ENCODE peak calls at places on chromosomes 3 and 15, in nine cellular contexts. X is body of pancreas, F is heart left ventricle, O is tibial nerve, L is A549, U is ovary, I is IMR-90, P is transverse colon, K is endothelial cell of umbilical vein. M is an unnamed sample.

GRCh38 chr15:81939604-81940440 is 106.0 kb downstream of the MEX3B start:
- DNase-seq in U (no peak), L (peak; percentile 65), P (no peak), F (no peak), X (no peak), O (no peak), I (peak; percentile 81), K (peak; percentile 65), M (no peak)

GRCh38 chr3:65831733-65832425 is 206.8 kb downstream of the MAGI1 start:
- DNase-seq in K (no peak), P (no peak), U (no peak), F (no peak), I (peak; percentile 40), X (no peak), L (no peak), O (no peak), M (peak; percentile 65)

GRCh38 chr3:148737104-148737525 is 39.4 kb downstream of the AGTR1 start:
- DNase-seq in P (no peak), K (no peak), O (no peak), U (no peak), F (no peak), I (peak; percentile 6), X (peak; percentile 24), L (peak; percentile 64), M (peak; percentile 38)

GRCh38 chr15:41262571-41262970 is 31.5 kb downstream of the CHP1 start:
- DNase-seq in U (no peak), X (no peak), F (no peak), L (no peak), I (no peak), K (no peak), P (no peak), O (no peak), M (no peak)

GRCh38 chr3:45417949-45418847 is 29.8 kb downstream of the LARS2 start:
- DNase-seq in I (no peak), P (peak; percentile 34), F (no peak), X (no peak), O (no peak), K (no peak), L (no peak), U (no peak), M (no peak)

GRCh38 chr3:21893250-21893649 is 142.2 kb upstream of the ZNF385D start:
- DNase-seq in F (no peak), O (no peak), L (no peak), I (peak; percentile 17), X (no peak), K (no peak), P (no peak), U (no peak), M (no peak)

GRCh38 chr3:44680921-44681455 is 31.5 kb upstream of the ZNF502 start:
- DNase-seq in K (no peak), P (no peak), U (no peak), L (no peak), I (no peak), F (no peak), O (no peak), X (no peak), M (no peak)

GRCh38 chr3:185070491-185071335 is 82.1 kb downstream of the C3orf70 start:
- DNase-seq in I (peak; percentile 25), L (peak; percentile 39), F (no peak), O (no peak), U (no peak), X (no peak), K (peak; percentile 18), P (peak; percentile 72), M (no peak)

GRCh38 chr3:173920386-173920785 is 522.8 kb downstream of the NLGN1 start:
- DNase-seq in I (peak; percentile 11), L (no peak), F (no peak), P (no peak), U (no peak), X (no peak), O (no peak), K (peak; percentile 36), M (no peak)

GRCh38 chr15:44568338-44568737 is 31.4 kb downstream of the EIF3J start:
- DNase-seq in I (no peak), X (no peak), L (no peak), F (no peak), P (no peak), K (no peak), U (no peak), O (no peak), M (no peak)

GRCh38 chr15:44566176-44566575 is 29.2 kb downstream of the EIF3J start:
- DNase-seq in L (no peak), F (no peak), O (no peak), P (no peak), X (no peak), K (no peak), I (no peak), U (no peak), M (no peak)

GRCh38 chr15:44569316-44569715 is 32.4 kb downstream of the EIF3J start:
- DNase-seq in F (no peak), U (no peak), X (no peak), L (no peak), O (no peak), I (no peak), K (no peak), P (no peak), M (no peak)

DNA sequence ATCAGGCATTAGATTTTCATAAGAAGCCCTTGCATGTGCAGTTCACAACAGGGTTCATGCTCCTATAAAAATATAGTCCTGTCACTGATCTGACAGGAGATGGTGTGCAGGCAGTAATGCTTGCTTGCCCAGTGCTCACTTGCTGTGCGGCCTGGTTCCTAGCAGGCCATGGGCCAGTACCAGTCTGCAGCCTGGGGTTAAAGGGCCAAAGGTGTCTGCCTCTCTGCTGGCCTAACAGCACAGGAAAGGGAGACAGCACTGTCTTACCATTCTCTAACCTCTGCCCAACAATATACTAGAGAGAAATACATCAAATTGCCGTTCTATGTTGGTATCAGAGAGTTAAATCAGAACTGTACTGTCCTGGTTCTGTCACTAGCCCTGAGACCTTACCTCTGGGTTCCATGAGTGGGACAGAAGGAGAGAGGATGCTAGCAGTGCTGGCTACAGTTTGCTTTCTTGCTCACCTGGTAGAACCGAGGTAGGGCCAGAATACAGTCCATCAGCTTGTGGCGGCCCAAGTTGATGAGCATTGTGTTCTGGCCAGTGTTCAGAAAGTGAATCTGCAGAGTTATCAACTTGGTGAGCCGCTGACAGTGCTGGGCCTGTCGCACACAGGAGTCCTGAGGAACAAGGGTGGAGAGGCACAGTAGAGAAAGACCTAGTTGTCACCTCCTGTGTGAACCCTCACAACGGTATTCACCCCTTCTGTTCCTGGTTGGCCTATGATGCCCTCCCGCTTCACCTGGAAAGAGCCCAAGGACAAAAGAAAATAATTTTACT is 28.6 kb downstream of the EIF3J start:
- DNase-seq in I (no peak), U (no peak), O (no peak), L (peak; percentile 11), P (no peak), K (no peak), F (no peak), X (no peak), M (no peak)
- TF ChIP-seq POLR2A in I (no peak), U (no peak), O (no peak), L (no peak), P (no peak), K (no peak), F (no peak), X (no peak), M (no peak)

GRCh38 chr3:192833177-192833890 is 84.3 kb downstream of the MB21D2 start:
- DNase-seq in F (no peak), X (no peak), K (peak; percentile 72), L (peak; percentile 14), I (peak; percentile 92), O (no peak), U (no peak), P (no peak), M (no peak)
- H3K4me1 ChIP-seq in F (peaks cover 9% of the 10 kb centered on the region), X (no peaks in the 10 kb centered on the region), K (peaks cover 11% of the 10 kb centered on the region), L (peaks cover 52% of the 10 kb centered on the region), I (peaks cover 32% of the 10 kb centered on the region), O (no peaks in the 10 kb centered on the region), U (peaks cover 9% of the 10 kb centered on the region), P (peaks cover 21% of the 10 kb centered on the region), M (peaks cover 10% of the 10 kb centered on the region)

DNA sequence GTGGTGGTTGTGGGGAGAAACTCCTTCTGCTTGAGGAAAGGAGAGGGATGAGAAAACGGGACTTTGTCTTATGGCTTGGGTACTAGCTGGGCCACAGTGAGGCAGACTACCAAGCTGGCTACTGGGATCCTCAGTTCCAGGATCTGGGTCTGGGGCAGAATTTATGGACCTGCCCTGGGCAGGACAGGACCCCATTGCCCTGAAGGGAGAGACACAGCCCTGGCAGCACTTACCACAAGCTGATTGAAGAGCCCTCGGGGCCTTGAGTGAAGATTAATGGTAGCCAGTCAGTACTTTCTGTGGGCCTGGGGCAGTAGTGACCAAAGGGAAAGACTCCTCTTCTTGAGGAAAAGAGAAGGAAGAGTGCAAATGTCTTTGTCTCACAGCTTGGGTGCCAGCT is 799.7 kb downstream of the SI start:
- DNase-seq in U (no peak), P (no peak), L (no peak), F (no peak), I (no peak), X (no peak), O (no peak), K (no peak), M (no peak)
- H3K4me3 ChIP-seq in U (no peak overlapping the region), P (no peak overlapping the region), L (no peak overlapping the region), F (no peak overlapping the region), I (no peak overlapping the region), X (no peak overlapping the region), O (no peak overlapping the region), K (no peak overlapping the region), M (no peak overlapping the region)

DNA sequence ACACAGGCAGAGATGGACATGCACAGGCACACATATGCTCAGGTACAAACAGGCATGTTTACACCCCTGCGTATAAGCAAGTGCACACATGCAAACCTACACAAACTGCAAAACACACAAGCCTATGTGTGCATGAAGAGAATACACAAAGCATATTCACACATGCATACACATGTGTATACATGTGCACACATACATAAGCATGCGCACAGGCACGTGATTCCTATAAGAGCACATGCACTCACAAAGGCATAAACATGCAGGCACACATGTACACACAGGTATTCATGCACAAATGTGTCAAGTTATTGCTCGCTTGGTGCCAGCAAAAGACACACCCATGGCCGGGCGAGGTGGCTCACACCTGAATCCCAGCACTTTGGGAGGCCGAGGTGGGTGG is 1.4 kb upstream of the GNAT1 start:
- DNase-seq in X (no peak), O (no peak), L (no peak), K (no peak), U (no peak), P (no peak), F (no peak), I (no peak), M (no peak)
- TF ChIP-seq POLR2A in X (no peak), O (no peak), L (no peak), K (peak; percentile 21), U (no peak), P (no peak), F (no peak), I (no peak), M (no peak)

DNA sequence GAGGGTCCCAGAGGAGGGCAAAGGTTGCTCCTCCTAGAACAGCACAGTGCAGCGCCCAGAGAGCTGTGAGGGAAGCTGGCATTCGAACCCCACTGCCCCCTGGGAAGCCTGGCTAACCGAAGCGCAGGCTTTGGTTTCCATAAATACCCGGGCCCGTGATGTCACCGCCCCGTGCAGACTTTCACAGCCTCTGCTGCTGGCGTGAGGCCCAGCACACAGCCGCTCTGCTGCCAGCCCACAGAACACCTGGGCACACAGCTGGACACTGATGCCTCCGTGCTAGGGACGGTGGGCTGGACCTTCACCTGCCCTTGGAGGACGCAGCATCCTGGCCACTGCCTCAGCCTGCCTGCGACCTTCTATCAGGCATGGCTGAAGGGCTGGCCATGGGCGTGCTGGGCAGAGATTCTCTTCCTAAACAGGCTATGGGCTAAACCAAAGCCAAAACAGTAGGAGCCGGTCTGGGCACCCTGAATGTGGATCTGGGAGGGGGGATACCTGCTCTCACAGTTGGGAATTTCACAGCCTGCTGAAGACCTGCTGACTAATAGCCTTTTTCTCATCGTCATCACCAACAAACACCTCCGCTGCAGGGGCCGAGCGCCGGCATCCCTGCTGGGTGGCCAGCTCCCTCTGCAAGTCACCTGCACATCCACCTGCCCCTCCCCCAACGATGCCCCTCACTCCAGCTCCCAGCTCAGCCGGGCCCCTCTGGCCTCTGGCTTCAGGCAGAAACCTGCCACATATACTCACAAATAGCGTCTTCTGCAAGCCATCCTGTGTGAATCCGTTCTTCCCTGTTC is 789 bp downstream of the IQSEC1 start:
- DNase-seq in L (no peak), F (peak; percentile 85), P (peak; percentile 77), I (peak; percentile 2), K (no peak), X (no peak), O (no peak), U (no peak), M (no peak)
- H3K4me1 ChIP-seq in L (no peaks in the 10 kb centered on the region), F (peaks cover 13% of the 10 kb centered on the region), P (peaks cover 13% of the 10 kb centered on the region), I (no peaks in the 10 kb centered on the region), K (no peaks in the 10 kb centered on the region), X (no peaks in the 10 kb centered on the region), O (no peaks in the 10 kb centered on the region), U (no peaks in the 10 kb centered on the region), M (no peaks in the 10 kb centered on the region)

M was measured in adrenal gland.